ENCODE peak calls at places on chromosomes 6 and 20, in eight cellular contexts. P is suprapubic skin, D is ovary, W is K562, T is upper lobe of left lung, V is A549, B is transverse colon, M is HepG2. J is an unnamed sample.

GRCh38 chr6:158223926-158224325 is 55.8 kb downstream of the GTF2H5 start:
- DNase-seq in V (no peak), P (no peak), T (no peak), W (no peak), D (no peak), B (no peak), M (no peak), J (no peak)

GRCh38 chr6:85418059-85418458 is 31.8 kb upstream of the NT5E start:
- DNase-seq in M (no peak), D (no peak), T (no peak), V (no peak), P (no peak), W (no peak), B (no peak), J (no peak)

GRCh38 chr6:5761370-5761769 is 245.4 kb downstream of the NRN1 start:
- DNase-seq in B (no peak), W (no peak), T (no peak), V (no peak), D (no peak), P (peak), M (no peak), J (no peak)

GRCh38 chr6:119676971-119677370 is 327.4 kb upstream of the MAN1A1 start:
- DNase-seq in T (no peak), M (no peak), P (no peak), D (no peak), B (no peak), V (no peak), W (no peak), J (no peak)

GRCh38 chr20:21505161-21505809 is 8.6 kb downstream of the NKX2-2 start:
- DNase-seq in B (peak), V (peak), W (peak), T (peak), P (peak), M (peak), D (peak), J (peak)

GRCh38 chr20:3648941-3649340 is 14.3 kb downstream of the GFRA4 start:
- DNase-seq in V (no peak), D (no peak), P (no peak), B (no peak), W (no peak), T (no peak), M (no peak), J (no peak)

GRCh38 chr6:158286413-158286812 is 25.9 kb upstream of the TULP4 start:
- DNase-seq in T (no peak), V (no peak), W (no peak), D (no peak), M (no peak), P (no peak), B (no peak), J (no peak)

GRCh38 chr6:170279977-170280688 is 10.7 kb downstream of the DLL1 start:
- DNase-seq in M (no peak), T (peak), V (peak), W (no peak), P (no peak), D (peak), B (peak), J (no peak)

GRCh38 chr6:134217516-134218140 is 100.3 kb downstream of the SGK1 start:
- DNase-seq in B (no peak), P (no peak), M (no peak), W (no peak), T (no peak), V (no peak), D (no peak), J (no peak)

GRCh38 chr6:5764401-5764955 is 242.2 kb downstream of the NRN1 start:
- DNase-seq in V (no peak), B (no peak), M (no peak), P (peak), T (no peak), D (no peak), W (no peak), J (peak)

GRCh38 chr6:130306377-130306776 is 59.4 kb upstream of the TMEM200A start:
- DNase-seq in B (no peak), M (no peak), V (no peak), D (no peak), W (no peak), P (no peak), T (no peak), J (no peak)

GRCh38 chr20:19995220-19995863 is 21.8 kb upstream of the NAA20 start:
- DNase-seq in B (no peak), P (no peak), T (no peak), D (peak), M (peak), W (peak), V (peak), J (no peak)

GRCh38 chr20:47733892-47734291 is 51.4 kb downstream of the SULF2 start:
- DNase-seq in W (peak), M (no peak), T (no peak), B (no peak), V (no peak), D (no peak), P (no peak), J (no peak)

GRCh38 chr20:59006167-59006863 is 739 bp downstream of the CTSZ start:
- DNase-seq in T (peak), W (no peak), B (peak), P (peak), D (no peak), M (no peak), V (no peak), J (no peak)

GRCh38 chr6:87139236-87139635 is 16.1 kb upstream of the ZNF292 start:
- DNase-seq in D (no peak), V (peak), W (peak), B (peak), T (no peak), P (no peak), M (peak), J (peak)

GRCh38 chr6:170295519-170296422 is 4.9 kb upstream of the DLL1 start:
- DNase-seq in T (no peak), D (no peak), V (no peak), P (no peak), B (peak), W (peak), M (no peak), J (no peak)

GRCh38 chr6:357791-358341 is 33.7 kb upstream of the IRF4 start:
- DNase-seq in D (no peak), W (no peak), B (no peak), P (no peak), V (no peak), T (no peak), M (no peak), J (no peak)

GRCh38 chr20:44212792-44213191 is 2.2 kb upstream of the OSER1 start:
- DNase-seq in D (no peak), P (no peak), V (no peak), T (no peak), B (no peak), W (no peak), M (no peak), J (no peak)

GRCh38 chr6:166402582-166403277 is 20.0 kb upstream of the MPC1 start:
- DNase-seq in P (no peak), D (no peak), V (no peak), T (no peak), W (no peak), B (no peak), M (no peak), J (no peak)

GRCh38 chr6:138594749-138595148 is 95.5 kb upstream of the NHSL1 start:
- DNase-seq in P (no peak), T (no peak), M (no peak), V (no peak), B (no peak), W (no peak), D (no peak), J (no peak)
- TF ChIP-seq EP300 in P (no peak), T (no peak), M (no peak), V (no peak), B (no peak), W (no peak), D (no peak), J (no peak)

DNA sequence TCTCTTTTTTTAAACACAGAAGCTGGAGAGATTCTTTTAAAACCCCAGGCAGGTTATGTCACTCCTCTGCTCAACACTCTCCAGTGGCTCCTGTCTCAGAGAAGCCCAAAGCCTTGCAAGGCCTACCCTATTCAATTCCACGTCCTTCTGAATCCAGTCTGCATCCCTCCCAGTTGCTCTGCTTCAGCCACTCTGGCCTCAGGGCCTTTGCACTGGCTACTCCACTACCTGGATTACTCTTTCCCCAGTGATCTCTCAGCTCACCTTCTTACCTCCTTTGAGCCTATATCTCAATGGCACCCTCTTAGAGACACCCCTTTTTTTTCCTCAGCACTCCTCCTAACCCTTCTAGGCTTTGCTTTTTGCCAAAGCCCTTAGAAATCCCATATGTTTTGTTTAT is 185.8 kb downstream of the CLIC5 start:
- DNase-seq in B (no peak), V (no peak), D (no peak), W (no peak), T (no peak), P (no peak), M (no peak), J (no peak)
- H3K4me3 ChIP-seq in B (no peak), V (no peak), D (no peak), W (no peak), T (no peak), P (no peak), M (no peak), J (no peak)

GRCh38 chr6:80280258-80281010 is 174.0 kb downstream of the BCKDHB start:
- DNase-seq in P (no peak), W (no peak), V (no peak), D (no peak), M (no peak), B (no peak), T (no peak), J (no peak)
- TF ChIP-seq EP300 in P (no peak), W (no peak), V (no peak), D (no peak), M (no peak), B (no peak), T (no peak), J (no peak)

GRCh38 chr20:62935968-62936585 is 1.9 kb upstream of the GID8 start:
- DNase-seq in W (no peak), B (no peak), M (no peak), D (no peak), T (peak), V (no peak), P (no peak), J (no peak)
- H3K4me3 ChIP-seq in W (peak), B (no peak), M (peak), D (peak), T (peak), V (peak), P (peak), J (peak)

GRCh38 chr20:17875981-17876385 is 92.6 kb downstream of the SNX5 start:
- DNase-seq in B (no peak), P (no peak), W (no peak), D (peak), V (no peak), M (no peak), T (no peak), J (no peak)

GRCh38 chr20:17881741-17882064 is 86.9 kb downstream of the SNX5 start:
- DNase-seq in T (no peak), B (no peak), D (peak), M (no peak), W (no peak), V (no peak), P (no peak), J (no peak)

GRCh38 chr20:17882065-17882833 is 86.3 kb downstream of the SNX5 start:
- DNase-seq in W (no peak), D (peak), P (no peak), V (no peak), T (no peak), B (no peak), M (peak), J (no peak)

GRCh38 chr20:17878069-17878911 is 90.3 kb downstream of the SNX5 start:
- DNase-seq in W (no peak), V (no peak), M (no peak), T (no peak), P (no peak), B (no peak), D (peak), J (no peak)

DNA sequence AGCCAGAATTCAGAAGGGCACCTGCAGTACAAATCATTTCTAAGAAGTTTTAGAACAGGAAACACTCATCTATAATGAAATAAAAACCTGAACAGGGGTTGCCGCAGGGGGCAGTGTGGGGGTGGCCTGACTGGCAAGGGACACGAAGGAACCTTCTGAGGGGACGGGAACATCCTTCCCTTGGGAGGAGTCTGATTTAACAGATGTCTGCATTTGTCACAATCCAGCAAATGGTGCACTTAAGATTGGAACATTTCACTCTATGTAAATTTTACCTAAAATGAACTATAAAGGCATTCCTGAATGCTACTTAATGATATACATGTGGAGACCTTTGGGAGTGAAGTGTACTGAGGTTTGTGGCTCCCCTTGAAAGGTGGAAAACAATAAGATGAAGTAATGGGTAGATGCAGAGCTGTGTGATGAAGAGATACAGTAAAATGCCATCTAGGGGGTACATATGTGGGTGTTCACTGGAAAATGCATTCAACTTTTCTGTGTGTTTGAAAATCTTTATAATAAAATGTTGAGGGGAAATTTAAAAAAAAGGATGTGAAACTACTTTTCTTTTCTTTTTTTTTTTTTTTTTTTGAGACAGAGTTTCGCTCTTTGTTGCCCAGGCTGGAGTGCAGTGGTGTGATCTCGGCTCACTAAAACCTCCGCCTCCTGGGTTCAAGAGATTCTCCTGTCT is 89.5 kb downstream of the SNX5 start:
- DNase-seq in P (no peak), T (no peak), D (no peak), M (no peak), V (no peak), W (peak), B (no peak), J (no peak)
- TF ChIP-seq EP300 in P (no peak), T (no peak), D (no peak), M (no peak), V (no peak), W (no peak), B (no peak), J (no peak)

DNA sequence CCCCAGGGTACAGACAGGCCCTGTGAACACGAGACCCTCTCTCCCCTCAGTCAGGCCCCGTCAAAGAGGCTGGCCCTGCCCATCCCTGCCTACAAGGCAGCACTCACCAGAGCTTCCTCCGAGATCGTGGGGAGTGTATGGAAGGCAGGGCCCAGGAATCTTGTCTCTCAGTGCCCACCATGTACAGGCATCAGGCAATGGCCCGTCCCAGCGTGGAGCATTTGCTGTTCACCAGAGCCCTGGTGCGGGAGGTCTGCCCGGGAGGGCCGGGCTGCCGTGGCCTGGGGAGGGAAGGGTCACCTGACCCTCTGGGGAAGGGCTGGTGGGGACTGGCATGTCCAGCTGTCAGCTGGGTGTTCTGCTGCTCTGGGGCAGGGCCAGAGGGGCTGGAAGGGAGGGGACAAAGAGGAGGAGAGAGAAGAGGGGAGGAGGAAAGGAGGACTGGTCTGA is at the start of gene IP6K3:
- DNase-seq in V (no peak), M (no peak), W (no peak), D (no peak), P (no peak), T (no peak), B (no peak), J (no peak)
- H3K4me3 ChIP-seq in V (no peak), M (no peak), W (no peak), D (peak), P (no peak), T (peak), B (no peak), J (peak)

DNA sequence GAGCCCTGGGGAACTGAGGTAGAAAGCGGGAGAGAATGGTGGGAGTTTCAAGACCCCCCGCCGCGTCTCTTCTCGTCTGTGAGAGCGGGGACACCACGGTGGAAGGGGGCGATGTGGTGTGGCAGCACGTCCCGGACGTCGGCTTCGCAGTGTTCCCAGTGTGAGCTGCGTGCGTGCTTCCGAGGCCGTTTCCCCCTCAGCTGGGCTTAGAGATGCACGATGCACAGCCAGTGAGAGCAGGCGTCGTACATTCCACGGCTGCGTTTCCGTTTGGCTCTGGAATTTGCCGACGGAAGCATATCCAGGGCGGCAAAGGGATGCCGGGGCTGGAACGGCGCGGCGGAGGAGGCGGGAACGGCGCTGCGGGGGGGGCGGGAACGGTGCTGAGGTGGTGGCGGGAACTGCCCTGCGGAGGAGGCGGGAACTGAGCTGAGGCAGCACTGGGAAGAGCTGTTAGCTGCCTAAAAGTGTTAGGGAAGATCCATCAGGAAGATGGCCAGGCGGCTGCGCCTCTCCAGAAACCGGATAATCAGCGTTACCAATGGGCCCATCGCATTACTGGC is 37.7 kb downstream of the KIF25 start:
- DNase-seq in V (peak), D (peak), M (no peak), B (peak), P (peak), W (peak), T (no peak), J (no peak)
- TF ChIP-seq EP300 in V (no peak), D (no peak), M (no peak), B (no peak), P (no peak), W (no peak), T (peak), J (no peak)

GRCh38 chr6:161890959-161891358 is 617.1 kb upstream of the AGPAT4 start:
- DNase-seq in B (no peak), D (no peak), M (no peak), P (no peak), T (no peak), W (no peak), V (no peak), J (no peak)
- H3K4me3 ChIP-seq in B (no peak), D (no peak), M (no peak), P (peak), T (no peak), W (no peak), V (no peak), J (no peak)

DNA sequence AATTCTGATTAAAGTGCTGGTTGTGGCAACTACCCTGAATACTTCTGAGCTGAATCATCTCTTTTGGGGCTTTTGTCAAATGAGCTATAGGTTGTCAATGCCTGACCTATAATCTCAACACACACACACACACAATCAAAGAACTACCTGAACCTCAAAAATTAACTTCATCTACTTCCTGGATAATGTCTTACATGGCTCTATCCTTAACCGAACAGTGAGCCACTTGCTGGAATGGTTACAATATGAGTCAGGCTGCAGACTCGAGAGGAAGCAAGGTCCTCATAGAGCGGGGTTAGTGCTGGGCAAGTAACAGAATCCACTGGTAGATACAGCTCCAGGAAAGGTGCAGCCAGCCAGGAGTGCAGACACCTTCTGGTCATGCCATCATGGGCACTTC is 70.6 kb upstream of the DST start:
- DNase-seq in V (peak), W (no peak), B (peak), D (peak), P (no peak), T (peak), M (peak), J (no peak)
- TF ChIP-seq EP300 in V (no peak), W (no peak), B (no peak), D (no peak), P (no peak), T (no peak), M (no peak), J (no peak)

GRCh38 chr6:132816665-132817064 is 2.3 kb downstream of the RPS12 start:
- DNase-seq in V (no peak), B (no peak), M (peak), P (no peak), D (no peak), T (no peak), W (peak), J (no peak)
- H3K4me3 ChIP-seq in V (peak), B (no peak), M (peak), P (no peak), D (no peak), T (no peak), W (peak), J (no peak)

J was measured in tibial nerve.